ENCODE peak calls at places on chromosomes 12 and 14, in seven cellular contexts. One of them, this sample, is unnamed.

GRCh38 chr12:50390284-50390683 is 6.1 kb downstream of the FAM186A start:
- DNase-seq in kidney tubule cell: peak; percentile 95
- DNase-seq in stomach: no peak
- DNase-seq in Right ventricle myocardium superior: no peak
- DNase-seq in fibroblast of the conjunctiva: peak; percentile 80
- DNase-seq in WTC11: no peak
- DNase-seq in activated naive CD8-positive, alpha-beta T cell treated with anti-CD3 and anti-CD28 coated beads for 36 hours: no peak
- DNase-seq in this sample: no peak

GRCh38 chr12:50603817-50604639 is 99.2 kb downstream of the DIP2B start:
- DNase-seq in kidney tubule cell: no peak
- DNase-seq in activated naive CD8-positive, alpha-beta T cell treated with anti-CD3 and anti-CD28 coated beads for 36 hours: no peak
- DNase-seq in WTC11: no peak
- DNase-seq in Right ventricle myocardium superior: peak; percentile 62
- DNase-seq in fibroblast of the conjunctiva: peak; percentile 97
- DNase-seq in stomach: no peak
- DNase-seq in this sample: no peak

GRCh38 chr12:87074801-87075200 is 818.6 kb upstream of the MGAT4C start:
- DNase-seq in activated naive CD8-positive, alpha-beta T cell treated with anti-CD3 and anti-CD28 coated beads for 36 hours: no peak
- DNase-seq in fibroblast of the conjunctiva: no peak
- DNase-seq in WTC11: no peak
- DNase-seq in stomach: no peak
- DNase-seq in Right ventricle myocardium superior: no peak
- DNase-seq in kidney tubule cell: peak; percentile 10
- DNase-seq in this sample: no peak

GRCh38 chr14:105878554-105878953 is 352.2 kb downstream of the TMEM121 start:
- DNase-seq in Right ventricle myocardium superior: no peak
- DNase-seq in WTC11: no peak
- DNase-seq in stomach: no peak
- DNase-seq in activated naive CD8-positive, alpha-beta T cell treated with anti-CD3 and anti-CD28 coated beads for 36 hours: no peak
- DNase-seq in fibroblast of the conjunctiva: no peak
- DNase-seq in kidney tubule cell: no peak
- DNase-seq in this sample: no peak

GRCh38 chr14:20477211-20477876 is 8.1 kb downstream of the PNP start:
- DNase-seq in fibroblast of the conjunctiva: no peak
- DNase-seq in WTC11: no peak
- DNase-seq in Right ventricle myocardium superior: peak; percentile 73
- DNase-seq in kidney tubule cell: peak; percentile 28
- DNase-seq in activated naive CD8-positive, alpha-beta T cell treated with anti-CD3 and anti-CD28 coated beads for 36 hours: no peak
- DNase-seq in stomach: peak; percentile 73
- DNase-seq in this sample: peak; percentile 26

GRCh38 chr14:60878536-60878935 is 102.3 kb downstream of the TRMT5 start:
- DNase-seq in activated naive CD8-positive, alpha-beta T cell treated with anti-CD3 and anti-CD28 coated beads for 36 hours: no peak
- DNase-seq in fibroblast of the conjunctiva: peak; percentile 82
- DNase-seq in kidney tubule cell: no peak
- DNase-seq in stomach: no peak
- DNase-seq in Right ventricle myocardium superior: no peak
- DNase-seq in WTC11: no peak
- DNase-seq in this sample: no peak

GRCh38 chr12:4540633-4541032 is 1.9 kb downstream of the RAD51AP1 start:
- DNase-seq in Right ventricle myocardium superior: no peak
- DNase-seq in fibroblast of the conjunctiva: no peak
- DNase-seq in stomach: no peak
- DNase-seq in activated naive CD8-positive, alpha-beta T cell treated with anti-CD3 and anti-CD28 coated beads for 36 hours: no peak
- DNase-seq in WTC11: no peak
- DNase-seq in kidney tubule cell: no peak
- DNase-seq in this sample: no peak

GRCh38 chr12:50222275-50222783 is 55.2 kb upstream of the CERS5 start:
- DNase-seq in stomach: peak; percentile 33
- DNase-seq in kidney tubule cell: peak; percentile 72
- DNase-seq in Right ventricle myocardium superior: peak; percentile 53
- DNase-seq in WTC11: peak; percentile 31
- DNase-seq in fibroblast of the conjunctiva: peak; percentile 79
- DNase-seq in activated naive CD8-positive, alpha-beta T cell treated with anti-CD3 and anti-CD28 coated beads for 36 hours: peak; percentile 10
- DNase-seq in this sample: peak; percentile 17

GRCh38 chr12:109779382-109779781 is 53.8 kb downstream of the TRPV4 start:
- DNase-seq in activated naive CD8-positive, alpha-beta T cell treated with anti-CD3 and anti-CD28 coated beads for 36 hours: no peak
- DNase-seq in kidney tubule cell: no peak
- DNase-seq in fibroblast of the conjunctiva: no peak
- DNase-seq in WTC11: no peak
- DNase-seq in stomach: no peak
- DNase-seq in Right ventricle myocardium superior: no peak
- DNase-seq in this sample: no peak

GRCh38 chr14:92967346-92967926 is 44.5 kb downstream of the CHGA start:
- DNase-seq in WTC11: no peak
- DNase-seq in fibroblast of the conjunctiva: peak; percentile 41
- DNase-seq in Right ventricle myocardium superior: no peak
- DNase-seq in kidney tubule cell: no peak
- DNase-seq in activated naive CD8-positive, alpha-beta T cell treated with anti-CD3 and anti-CD28 coated beads for 36 hours: no peak
- DNase-seq in stomach: no peak
- DNase-seq in this sample: no peak

GRCh38 chr12:54128466-54128865 is 60.3 kb downstream of the SMUG1 start:
- DNase-seq in WTC11: no peak
- DNase-seq in activated naive CD8-positive, alpha-beta T cell treated with anti-CD3 and anti-CD28 coated beads for 36 hours: no peak
- DNase-seq in stomach: no peak
- DNase-seq in Right ventricle myocardium superior: no peak
- DNase-seq in kidney tubule cell: no peak
- DNase-seq in fibroblast of the conjunctiva: no peak
- DNase-seq in this sample: no peak

GRCh38 chr12:46678441-46678840 is 147.4 kb downstream of the SLC38A4 start:
- DNase-seq in kidney tubule cell: no peak
- DNase-seq in WTC11: no peak
- DNase-seq in fibroblast of the conjunctiva: no peak
- DNase-seq in Right ventricle myocardium superior: no peak
- DNase-seq in activated naive CD8-positive, alpha-beta T cell treated with anti-CD3 and anti-CD28 coated beads for 36 hours: no peak
- DNase-seq in stomach: no peak
- DNase-seq in this sample: no peak

GRCh38 chr12:106073179-106073578 is 65.6 kb downstream of the NUAK1 start:
- DNase-seq in Right ventricle myocardium superior: no peak
- DNase-seq in kidney tubule cell: no peak
- DNase-seq in stomach: no peak
- DNase-seq in activated naive CD8-positive, alpha-beta T cell treated with anti-CD3 and anti-CD28 coated beads for 36 hours: no peak
- DNase-seq in WTC11: no peak
- DNase-seq in fibroblast of the conjunctiva: no peak
- DNase-seq in this sample: no peak

GRCh38 chr12:108852674-108853073 is 4.7 kb downstream of the SSH1 start:
- DNase-seq in WTC11: no peak
- DNase-seq in stomach: no peak
- DNase-seq in fibroblast of the conjunctiva: no peak
- DNase-seq in activated naive CD8-positive, alpha-beta T cell treated with anti-CD3 and anti-CD28 coated beads for 36 hours: no peak
- DNase-seq in kidney tubule cell: no peak
- DNase-seq in Right ventricle myocardium superior: no peak
- DNase-seq in this sample: no peak

GRCh38 chr14:102481791-102482238 is 27.8 kb downstream of the ANKRD9 start:
- DNase-seq in Right ventricle myocardium superior: no peak
- DNase-seq in WTC11: no peak
- DNase-seq in kidney tubule cell: peak; percentile 78
- DNase-seq in stomach: no peak
- DNase-seq in activated naive CD8-positive, alpha-beta T cell treated with anti-CD3 and anti-CD28 coated beads for 36 hours: no peak
- DNase-seq in fibroblast of the conjunctiva: no peak
- DNase-seq in this sample: no peak

GRCh38 chr14:70094631-70095030 is 94.1 kb downstream of the SLC8A3 start:
- DNase-seq in fibroblast of the conjunctiva: no peak
- DNase-seq in WTC11: no peak
- DNase-seq in stomach: no peak
- DNase-seq in kidney tubule cell: no peak
- DNase-seq in activated naive CD8-positive, alpha-beta T cell treated with anti-CD3 and anti-CD28 coated beads for 36 hours: no peak
- DNase-seq in Right ventricle myocardium superior: no peak
- DNase-seq in this sample: no peak

GRCh38 chr14:46663382-46663781 is 11.8 kb upstream of the RPL10L start:
- DNase-seq in stomach: no peak
- DNase-seq in fibroblast of the conjunctiva: no peak
- DNase-seq in activated naive CD8-positive, alpha-beta T cell treated with anti-CD3 and anti-CD28 coated beads for 36 hours: no peak
- DNase-seq in WTC11: no peak
- DNase-seq in Right ventricle myocardium superior: no peak
- DNase-seq in kidney tubule cell: no peak
- DNase-seq in this sample: no peak

GRCh38 chr14:101496779-101497420 is 64.4 kb upstream of the DIO3 start:
- DNase-seq in fibroblast of the conjunctiva: no peak
- DNase-seq in WTC11: no peak
- DNase-seq in stomach: peak; percentile 17
- DNase-seq in kidney tubule cell: no peak
- DNase-seq in Right ventricle myocardium superior: no peak
- DNase-seq in activated naive CD8-positive, alpha-beta T cell treated with anti-CD3 and anti-CD28 coated beads for 36 hours: no peak
- DNase-seq in this sample: no peak

GRCh38 chr12:73240110-73240509 is 967.9 kb downstream of the TRHDE start:
- DNase-seq in kidney tubule cell: no peak
- DNase-seq in Right ventricle myocardium superior: no peak
- DNase-seq in activated naive CD8-positive, alpha-beta T cell treated with anti-CD3 and anti-CD28 coated beads for 36 hours: no peak
- DNase-seq in WTC11: no peak
- DNase-seq in stomach: no peak
- DNase-seq in fibroblast of the conjunctiva: no peak
- DNase-seq in this sample: no peak

GRCh38 chr14:34023824-34024767 is 73.2 kb upstream of the EGLN3 start:
- DNase-seq in kidney tubule cell: peak; percentile 57
- DNase-seq in activated naive CD8-positive, alpha-beta T cell treated with anti-CD3 and anti-CD28 coated beads for 36 hours: no peak
- DNase-seq in Right ventricle myocardium superior: no peak
- DNase-seq in fibroblast of the conjunctiva: no peak
- DNase-seq in stomach: no peak
- DNase-seq in WTC11: no peak
- DNase-seq in this sample: no peak